ENCODE peak calls at places on chromosomes 5 and 9, in ten cellular contexts. B is amygdala; P is T-helper 2 cell; Y is sigmoid colon; T is NCI-H1930; V is left ventricle myocardium inferior; M is HS-5; E is ureter; Q is WTC11; U is stimulated activated CD8-positive, alpha-beta memory T cell treated with anti-CD3 and anti-CD28 coated beads, Interleukin-12 subunit alpha, Interleukin-12 subunit beta, amount 100 ng/mL, for 1 hour. Z is an unnamed sample.

GRCh38 chr9:80369641-80370040 is 797.9 kb downstream of the TLE4 start:
- DNase-seq in T (no peak), E (no peak), P (no peak), Q (no peak), B (no peak), V (no peak), U (no peak), Y (no peak), M (peak), Z (no peak)

GRCh38 chr9:133476036-133476435 is 2.9 kb downstream of the SLC2A6 start:
- DNase-seq in V (no peak), Y (no peak), U (no peak), M (no peak), T (no peak), P (no peak), Q (no peak), B (no peak), E (no peak), Z (no peak)

GRCh38 chr5:73483676-73484075 is 14.6 kb upstream of the BTF3 start:
- DNase-seq in M (no peak), Q (no peak), E (no peak), U (no peak), T (no peak), Y (no peak), B (no peak), V (no peak), P (no peak), Z (no peak)

GRCh38 chr5:122129332-122129731 is at the start of gene ZNF474:
- DNase-seq in Q (peak), M (peak), P (no peak), Y (peak), E (peak), T (no peak), U (no peak), V (no peak), B (no peak), Z (no peak)

GRCh38 chr9:137757613-137758029 is 120.0 kb upstream of the CACNA1B start:
- DNase-seq in T (no peak), Y (no peak), M (peak), Q (no peak), V (no peak), U (no peak), P (peak), B (no peak), E (no peak), Z (no peak)

GRCh38 chr5:72503888-72504491 is 3.2 kb downstream of the ZNF366 start:
- DNase-seq in T (no peak), U (no peak), Y (no peak), V (no peak), P (no peak), E (no peak), B (no peak), Q (no peak), M (no peak), Z (no peak)

GRCh38 chr9:5509573-5509972 is 758 bp upstream of the PDCD1LG2 start:
- DNase-seq in M (peak), Y (no peak), P (no peak), B (no peak), E (no peak), U (no peak), V (no peak), T (no peak), Q (no peak), Z (no peak)

GRCh38 chr5:52015760-52016159 is 632.5 kb downstream of the ISL1 start:
- DNase-seq in U (no peak), B (no peak), E (no peak), T (no peak), P (no peak), V (no peak), Q (no peak), Y (no peak), M (no peak), Z (no peak)

GRCh38 chr5:82142217-82142841 is 135.8 kb downstream of the RPS23 start:
- DNase-seq in P (no peak), U (no peak), B (no peak), T (no peak), Y (no peak), E (no peak), Q (no peak), V (no peak), M (no peak), Z (no peak)

GRCh38 chr5:7392401-7393024 is 3.4 kb upstream of the ADCY2 start:
- DNase-seq in U (no peak), Y (no peak), B (no peak), V (no peak), M (no peak), T (no peak), E (no peak), P (no peak), Q (no peak), Z (no peak)

GRCh38 chr5:773517-774264 is 10.8 kb downstream of the ZDHHC11B start:
- DNase-seq in Y (peak), B (no peak), M (no peak), E (peak), Q (no peak), P (no peak), T (no peak), V (no peak), U (no peak), Z (no peak)

GRCh38 chr5:41435276-41435675 is 75.1 kb downstream of the PLCXD3 start:
- DNase-seq in B (no peak), V (no peak), Q (no peak), U (no peak), P (no peak), T (no peak), E (no peak), Y (no peak), M (no peak), Z (no peak)

GRCh38 chr5:618450-618849 is 6.3 kb downstream of the CEP72 start:
- DNase-seq in V (no peak), U (no peak), Q (no peak), M (no peak), B (no peak), P (no peak), Y (peak), E (no peak), T (no peak), Z (no peak)

GRCh38 chr9:112447283-112447761 is 39.3 kb upstream of the KIAA1958 start:
- DNase-seq in Q (no peak), Y (no peak), T (no peak), V (no peak), B (no peak), P (no peak), M (peak), E (no peak), U (no peak), Z (no peak)

GRCh38 chr9:447230-448025 is 232.8 kb downstream of the DOCK8 start:
- DNase-seq in B (no peak), M (peak), U (peak), V (no peak), T (no peak), Q (no peak), P (peak), Y (no peak), E (no peak), Z (no peak)

GRCh38 chr5:169272731-169273401 is 28.1 kb downstream of the SLIT3 start:
- DNase-seq in P (no peak), M (no peak), E (no peak), Q (no peak), V (no peak), T (no peak), U (no peak), Y (no peak), B (no peak), Z (no peak)

GRCh38 chr5:174271316-174271715 is 225.8 kb downstream of the NSG2 start:
- DNase-seq in Y (no peak), Q (no peak), P (no peak), E (no peak), U (no peak), T (no peak), M (no peak), V (no peak), B (no peak), Z (no peak)

GRCh38 chr5:150085950-150086715 is at the start of gene CSF1R:
- DNase-seq in V (no peak), U (no peak), M (no peak), B (no peak), E (peak), Y (no peak), Q (no peak), T (no peak), P (no peak), Z (no peak)

GRCh38 chr9:134168731-134169130 is 4.4 kb upstream of the RNU6ATAC start:
- DNase-seq in U (no peak), P (no peak), V (no peak), B (no peak), E (no peak), Q (peak), M (no peak), Y (no peak), T (no peak), Z (no peak)

GRCh38 chr9:24698864-24699518 is 153.3 kb upstream of the IZUMO3 start:
- DNase-seq in T (no peak), Y (no peak), V (no peak), Q (no peak), M (peak), U (no peak), E (no peak), B (no peak), P (no peak), Z (no peak)